ENCODE peak calls at places on chromosome 3, in seven cellular contexts. One of them, this sample, is unnamed.

GRCh38 chr3:141402476-141403171 is 34.3 kb downstream of the ZBTB38 start:
- DNase-seq in GM10248: peak; percentile 43
- DNase-seq in OCI-M1: peak; percentile 37
- DNase-seq in heart right ventricle: peak; percentile 81
- DNase-seq in NCI-H524: peak; percentile 50
- DNase-seq in activated T-cell treated with anti-CD3 and anti-CD28 coated beads for 1 hour: peak; percentile 24
- DNase-seq in activated CD8-positive, alpha-beta memory T cell treated with anti-CD3 and anti-CD28 coated beads, Interleukin-2, amount 50 U/mL, for 4 hours: peak; percentile 45
- DNase-seq in this sample: no peak

GRCh38 chr3:107588217-107588616 is 65.5 kb downstream of the BBX start:
- DNase-seq in GM10248: no peak
- DNase-seq in OCI-M1: no peak
- DNase-seq in heart right ventricle: no peak
- DNase-seq in NCI-H524: no peak
- DNase-seq in activated T-cell treated with anti-CD3 and anti-CD28 coated beads for 1 hour: no peak
- DNase-seq in activated CD8-positive, alpha-beta memory T cell treated with anti-CD3 and anti-CD28 coated beads, Interleukin-2, amount 50 U/mL, for 4 hours: no peak
- DNase-seq in this sample: no peak

GRCh38 chr3:110902453-110903085 is 169.0 kb upstream of the NECTIN3 start:
- DNase-seq in GM10248: no peak
- DNase-seq in OCI-M1: no peak
- DNase-seq in heart right ventricle: no peak
- DNase-seq in NCI-H524: no peak
- DNase-seq in activated T-cell treated with anti-CD3 and anti-CD28 coated beads for 1 hour: no peak
- DNase-seq in activated CD8-positive, alpha-beta memory T cell treated with anti-CD3 and anti-CD28 coated beads, Interleukin-2, amount 50 U/mL, for 4 hours: no peak
- DNase-seq in this sample: no peak

GRCh38 chr3:69299344-69299743 is 86.5 kb downstream of the FRMD4B start:
- DNase-seq in GM10248: no peak
- DNase-seq in OCI-M1: no peak
- DNase-seq in heart right ventricle: no peak
- DNase-seq in NCI-H524: no peak
- DNase-seq in activated T-cell treated with anti-CD3 and anti-CD28 coated beads for 1 hour: no peak
- DNase-seq in activated CD8-positive, alpha-beta memory T cell treated with anti-CD3 and anti-CD28 coated beads, Interleukin-2, amount 50 U/mL, for 4 hours: no peak
- DNase-seq in this sample: no peak

GRCh38 chr3:155550386-155550785 is 194.5 kb downstream of the PLCH1 start:
- DNase-seq in GM10248: no peak
- DNase-seq in OCI-M1: no peak
- DNase-seq in heart right ventricle: no peak
- DNase-seq in NCI-H524: no peak
- DNase-seq in activated T-cell treated with anti-CD3 and anti-CD28 coated beads for 1 hour: no peak
- DNase-seq in activated CD8-positive, alpha-beta memory T cell treated with anti-CD3 and anti-CD28 coated beads, Interleukin-2, amount 50 U/mL, for 4 hours: no peak
- DNase-seq in this sample: no peak

GRCh38 chr3:49930922-49931321 is 1.3 kb upstream of the MON1A start:
- DNase-seq in GM10248: no peak
- DNase-seq in OCI-M1: peak; percentile 46
- DNase-seq in heart right ventricle: no peak
- DNase-seq in NCI-H524: peak; percentile 55
- DNase-seq in activated T-cell treated with anti-CD3 and anti-CD28 coated beads for 1 hour: no peak
- DNase-seq in activated CD8-positive, alpha-beta memory T cell treated with anti-CD3 and anti-CD28 coated beads, Interleukin-2, amount 50 U/mL, for 4 hours: no peak
- DNase-seq in this sample: no peak

GRCh38 chr3:3798641-3799113 is 554 bp upstream of the LRRN1 start:
- DNase-seq in GM10248: peak; percentile 15
- DNase-seq in OCI-M1: no peak
- DNase-seq in heart right ventricle: no peak
- DNase-seq in NCI-H524: peak; percentile 56
- DNase-seq in activated T-cell treated with anti-CD3 and anti-CD28 coated beads for 1 hour: no peak
- DNase-seq in activated CD8-positive, alpha-beta memory T cell treated with anti-CD3 and anti-CD28 coated beads, Interleukin-2, amount 50 U/mL, for 4 hours: peak; percentile 47
- DNase-seq in this sample: no peak

GRCh38 chr3:22485943-22486342 is 717.2 kb upstream of the UBE2E2 start:
- DNase-seq in GM10248: no peak
- DNase-seq in OCI-M1: no peak
- DNase-seq in heart right ventricle: no peak
- DNase-seq in NCI-H524: no peak
- DNase-seq in activated T-cell treated with anti-CD3 and anti-CD28 coated beads for 1 hour: no peak
- DNase-seq in activated CD8-positive, alpha-beta memory T cell treated with anti-CD3 and anti-CD28 coated beads, Interleukin-2, amount 50 U/mL, for 4 hours: no peak
- DNase-seq in this sample: no peak

GRCh38 chr3:11914651-11915050 is 68.0 kb upstream of the TAMM41 start:
- DNase-seq in GM10248: no peak
- DNase-seq in OCI-M1: no peak
- DNase-seq in heart right ventricle: no peak
- DNase-seq in NCI-H524: no peak
- DNase-seq in activated T-cell treated with anti-CD3 and anti-CD28 coated beads for 1 hour: no peak
- DNase-seq in activated CD8-positive, alpha-beta memory T cell treated with anti-CD3 and anti-CD28 coated beads, Interleukin-2, amount 50 U/mL, for 4 hours: no peak
- DNase-seq in this sample: no peak

GRCh38 chr3:129224984-129225393 is 24.4 kb upstream of the COPG1 start:
- DNase-seq in GM10248: no peak
- DNase-seq in OCI-M1: peak; percentile 85
- DNase-seq in heart right ventricle: peak; percentile 87
- DNase-seq in NCI-H524: no peak
- DNase-seq in activated T-cell treated with anti-CD3 and anti-CD28 coated beads for 1 hour: no peak
- DNase-seq in activated CD8-positive, alpha-beta memory T cell treated with anti-CD3 and anti-CD28 coated beads, Interleukin-2, amount 50 U/mL, for 4 hours: no peak
- DNase-seq in this sample: no peak

GRCh38 chr3:35946857-35947514 is 307.7 kb downstream of the ARPP21 start:
- DNase-seq in GM10248: no peak
- DNase-seq in OCI-M1: no peak
- DNase-seq in heart right ventricle: no peak
- DNase-seq in NCI-H524: peak; percentile 77
- DNase-seq in activated T-cell treated with anti-CD3 and anti-CD28 coated beads for 1 hour: no peak
- DNase-seq in activated CD8-positive, alpha-beta memory T cell treated with anti-CD3 and anti-CD28 coated beads, Interleukin-2, amount 50 U/mL, for 4 hours: no peak
- DNase-seq in this sample: no peak

GRCh38 chr3:49198611-49199230 is 27.3 kb downstream of the KLHDC8B start:
- DNase-seq in GM10248: no peak
- DNase-seq in OCI-M1: no peak
- DNase-seq in heart right ventricle: no peak
- DNase-seq in NCI-H524: no peak
- DNase-seq in activated T-cell treated with anti-CD3 and anti-CD28 coated beads for 1 hour: no peak
- DNase-seq in activated CD8-positive, alpha-beta memory T cell treated with anti-CD3 and anti-CD28 coated beads, Interleukin-2, amount 50 U/mL, for 4 hours: no peak
- DNase-seq in this sample: no peak